ENCODE peak calls at places on chromosomes 2 and 18, in eight cellular contexts. W is colonic mucosa, Q is suprapubic skin, P is fibroblast of the aortic adventitia, K is stomach, I is bronchial epithelial cell, N is dorsolateral prefrontal cortex, Z is tibial artery. O is an unnamed sample.

GRCh38 chr2:130186391-130186790 is 4.3 kb downstream of the MZT2B start:
- DNase-seq in Q (no peak), Z (no peak), W (no peak), N (no peak), K (no peak), P (no peak), I (no peak), O (no peak)

GRCh38 chr2:2253139-2254016 is 77.7 kb downstream of the MYT1L start:
- DNase-seq in Z (no peak), W (no peak), K (no peak), N (no peak), I (no peak), P (no peak), Q (no peak), O (no peak)

GRCh38 chr2:165568361-165568760 is 98.9 kb downstream of the CSRNP3 start:
- DNase-seq in Q (no peak), N (no peak), I (no peak), Z (no peak), K (no peak), W (no peak), P (no peak), O (no peak)

GRCh38 chr18:47172476-47172875 is 3.7 kb downstream of the IER3IP1 start:
- DNase-seq in W (no peak), Q (no peak), N (no peak), K (no peak), I (no peak), Z (no peak), P (no peak), O (no peak)

GRCh38 chr2:96964221-96964905 is 22.0 kb downstream of the FAM178B start:
- DNase-seq in N (no peak), Z (no peak), I (no peak), P (no peak), Q (no peak), W (peak; percentile 51), K (no peak), O (no peak)

GRCh38 chr2:20195431-20195830 is 29.5 kb downstream of the SDC1 start:
- DNase-seq in Q (no peak), K (no peak), Z (no peak), P (no peak), N (no peak), I (no peak), W (no peak), O (no peak)

GRCh38 chr2:74471332-74472065 is 981 bp downstream of the MRPL53 start:
- DNase-seq in W (no peak), I (no peak), P (no peak), Z (no peak), Q (no peak), K (no peak), N (no peak), O (no peak)

GRCh38 chr2:10912076-10912731 is 470 bp downstream of the KCNF1 start:
- DNase-seq in W (no peak), Z (no peak), Q (peak; percentile 74), K (no peak), N (no peak), I (no peak), P (no peak), O (no peak)

GRCh38 chr18:7164610-7165009 is 47.0 kb upstream of the LAMA1 start:
- DNase-seq in Z (no peak), K (no peak), N (no peak), P (no peak), W (no peak), I (no peak), Q (no peak), O (no peak)

GRCh38 chr2:124652099-124652498 is 627.0 kb downstream of the CNTNAP5 start:
- DNase-seq in K (no peak), W (no peak), N (no peak), Q (no peak), P (no peak), Z (no peak), I (no peak), O (no peak)

GRCh38 chr18:44556296-44556695 is 124.4 kb upstream of the SETBP1 start:
- DNase-seq in Q (no peak), K (no peak), I (no peak), P (no peak), N (no peak), Z (no peak), W (no peak), O (no peak)

GRCh38 chr18:24584205-24584604 is 123.8 kb downstream of the HRH4 start:
- DNase-seq in W (no peak), Q (no peak), K (no peak), I (no peak), N (no peak), P (no peak), Z (no peak), O (no peak)

GRCh38 chr2:725464-725863 is 48.3 kb upstream of the TMEM18 start:
- DNase-seq in N (no peak), W (no peak), P (no peak), Q (no peak), K (no peak), Z (no peak), I (no peak), O (no peak)

GRCh38 chr18:8760984-8761383 is 55.6 kb downstream of the MTCL1 start:
- DNase-seq in N (no peak), Z (no peak), Q (no peak), P (no peak), K (no peak), I (no peak), W (no peak), O (no peak)

GRCh38 chr2:1569879-1570450 is 156.7 kb downstream of the TPO start:
- DNase-seq in N (no peak), W (no peak), P (no peak), Q (peak; percentile 63), K (no peak), Z (no peak), I (no peak), O (no peak)

GRCh38 chr2:222142027-222142426 is 156.8 kb downstream of the PAX3 start:
- DNase-seq in P (no peak), N (no peak), I (peak; percentile 99), Q (no peak), W (no peak), Z (no peak), K (no peak), O (peak; percentile 12)

GRCh38 chr18:46386788-46387187 is 270.2 kb downstream of the LOXHD1 start:
- DNase-seq in Z (no peak), P (peak; percentile 5), K (no peak), W (no peak), N (no peak), I (peak; percentile 10), Q (no peak), O (no peak)

GRCh38 chr2:112542974-112543760 is 902 bp downstream of the POLR1B start:
- DNase-seq in K (no peak), Q (no peak), I (peak; percentile 46), Z (no peak), W (peak; percentile 29), P (peak; percentile 10), N (no peak), O (no peak)

GRCh38 chr2:190859347-190860297 is 21.0 kb upstream of the GLS start:
- DNase-seq in W (no peak), N (no peak), P (peak; percentile 83), Z (no peak), K (no peak), I (no peak), Q (no peak), O (no peak)

GRCh38 chr2:44351088-44351487 is 10.2 kb downstream of the PREPL start:
- DNase-seq in Q (no peak), Z (no peak), N (no peak), W (no peak), K (no peak), I (no peak), P (peak; percentile 59), O (peak; percentile 52)

GRCh38 chr2:126786765-126787164 is 111.9 kb upstream of the TEX51 start:
- DNase-seq in I (no peak), W (no peak), K (no peak), P (no peak), Q (no peak), Z (no peak), N (no peak), O (no peak)

GRCh38 chr2:120397362-120397811 is 51.5 kb downstream of the INHBB start:
- DNase-seq in Z (no peak), Q (peak; percentile 74), K (peak; percentile 21), N (peak; percentile 18), W (no peak), I (no peak), P (no peak), O (peak; percentile 7)

GRCh38 chr2:37890893-37891495 is 34.1 kb upstream of the RMDN2 start:
- DNase-seq in W (peak; percentile 86), K (peak; percentile 77), I (peak; percentile 54), P (peak; percentile 73), N (peak; percentile 42), Q (peak; percentile 80), Z (peak; percentile 55), O (no peak)

GRCh38 chr2:20123871-20124594 is 72.6 kb upstream of the LAPTM4A start:
- DNase-seq in P (no peak), N (no peak), I (no peak), Q (no peak), K (no peak), W (no peak), Z (no peak), O (no peak)

GRCh38 chr2:211349031-211349430 is 792.6 kb downstream of the CPS1 start:
- DNase-seq in P (no peak), N (no peak), Q (no peak), Z (no peak), W (no peak), K (no peak), I (no peak), O (no peak)

GRCh38 chr2:35873921-35874320 is 481.7 kb upstream of the CRIM1 start:
- DNase-seq in Q (no peak), W (no peak), P (no peak), N (no peak), K (no peak), Z (no peak), I (no peak), O (no peak)

GRCh38 chr2:35871672-35872071 is 483.9 kb upstream of the CRIM1 start:
- DNase-seq in W (no peak), N (no peak), Z (no peak), I (no peak), Q (no peak), K (no peak), P (no peak), O (no peak)
- TF ChIP-seq CTCF in W (no peak), N (no peak), Z (no peak), I (no peak), Q (no peak), K (no peak), P (no peak), O (peak; percentile 10)

GRCh38 chr2:57759822-57760300 is 286.7 kb upstream of the VRK2 start:
- DNase-seq in Q (peak; percentile 90), I (peak; percentile 49), W (peak; percentile 85), N (peak; percentile 88), P (peak; percentile 77), K (peak; percentile 86), Z (peak; percentile 74), O (peak; percentile 17)
- H3K4me3 ChIP-seq in Q (peak overlapping the region; percentile 19), I (peak overlapping the region; percentile 13), W (peak overlapping the region; percentile 13), N (peak overlapping the region; percentile 43), P (peak overlapping the region; percentile 56), K (peak overlapping the region; percentile 34), Z (peak overlapping the region; percentile 38), O (peak overlapping the region; percentile 51)

GRCh38 chr2:47438084-47438483 is 35.1 kb downstream of the MSH2 start:
- DNase-seq in Z (no peak), W (no peak), I (no peak), Q (no peak), P (no peak), N (no peak), K (no peak), O (no peak)

GRCh38 chr2:47437287-47437686 is 34.3 kb downstream of the MSH2 start:
- DNase-seq in Z (no peak), N (no peak), P (peak; percentile 73), Q (no peak), I (peak; percentile 40), K (no peak), W (no peak), O (no peak)
- TF ChIP-seq CTCF in Z (peak; percentile 51), N (peak; percentile 76), P (peak; percentile 46), Q (peak; percentile 31), I (peak; percentile 31), K (no peak), W (peak; percentile 17), O (peak; percentile 11)

GRCh38 chr18:11906926-11907874 is 917 bp downstream of the MPPE1 start:
- DNase-seq in P (no peak), K (no peak), N (no peak), W (peak; percentile 22), Q (no peak), Z (no peak), I (no peak), O (no peak)
- H3K4me3 ChIP-seq in P (peak overlapping the region; percentile 88), K (peak overlapping the region; percentile 56), N (peak overlapping the region; percentile 84), W (peak overlapping the region; percentile 69), Q (peak overlapping the region; percentile 90), Z (peak overlapping the region; percentile 97), I (peak overlapping the region; percentile 61), O (peak overlapping the region; percentile 84)